ENCODE peak calls at places on chromosomes 11 and 22, in eight cellular contexts. O, E, G, N, Z, L, J and R are unnamed samples.

GRCh38 chr22:28909375-28909774 is 26.0 kb downstream of the ZNRF3 start:
- DNase-seq in O (no peak), E (no peak), G (no peak), N (no peak), Z (no peak), L (peak), J (no peak), R (no peak)

GRCh38 chr11:3109921-3110706 is 52.9 kb upstream of the CARS1 start:
- DNase-seq in O (peak), E (peak), G (no peak), N (peak), Z (peak), L (peak), J (no peak), R (peak)

GRCh38 chr11:32310218-32310601 is 125.1 kb downstream of the WT1 start:
- DNase-seq in O (no peak), E (no peak), G (no peak), N (no peak), Z (no peak), L (no peak), J (no peak), R (no peak)

GRCh38 chr11:2975594-2975993 is 16.5 kb downstream of the NAP1L4 start:
- DNase-seq in O (no peak), E (no peak), G (no peak), N (peak), Z (peak), L (peak), J (no peak), R (peak)

GRCh38 chr11:76135491-76135890 is 70.8 kb downstream of the WNT11 start:
- DNase-seq in O (no peak), E (no peak), G (no peak), N (no peak), Z (no peak), L (no peak), J (no peak), R (no peak)

GRCh38 chr11:7906481-7906880 is 24.6 kb downstream of the OR10A6 start:
- DNase-seq in O (no peak), E (no peak), G (no peak), N (no peak), Z (no peak), L (no peak), J (no peak), R (no peak)

GRCh38 chr11:43504316-43504950 is 145.7 kb downstream of the TTC17 start:
- DNase-seq in O (no peak), E (peak), G (no peak), N (peak), Z (no peak), L (no peak), J (no peak), R (peak)

GRCh38 chr22:22316589-22316988 is 72.0 kb downstream of the VPREB1 start:
- DNase-seq in O (no peak), E (no peak), G (no peak), N (no peak), Z (no peak), L (no peak), J (no peak), R (no peak)

GRCh38 chr11:19241260-19242183 is 777 bp upstream of the E2F8 start:
- DNase-seq in O (peak), E (peak), G (no peak), N (peak), Z (no peak), L (no peak), J (no peak), R (peak)

GRCh38 chr11:133951484-133952198 is 5.1 kb downstream of the IGSF9B start:
- DNase-seq in O (no peak), E (no peak), G (no peak), N (peak), Z (peak), L (no peak), J (no peak), R (no peak)

GRCh38 chr11:59822989-59823566 is 12.5 kb upstream of the MRPL16 start:
- DNase-seq in O (no peak), E (peak), G (no peak), N (peak), Z (peak), L (no peak), J (no peak), R (peak)

GRCh38 chr22:27919943-27920755 is 1.1 kb upstream of the PITPNB start:
- DNase-seq in O (no peak), E (peak), G (no peak), N (no peak), Z (no peak), L (no peak), J (no peak), R (no peak)

GRCh38 chr22:32200752-32201151 is 4.1 kb downstream of the RFPL2 start:
- DNase-seq in O (no peak), E (no peak), G (no peak), N (no peak), Z (no peak), L (no peak), J (no peak), R (no peak)

GRCh38 chr22:44623771-44624510 is 78.1 kb upstream of the PRR5 start:
- DNase-seq in O (no peak), E (peak), G (no peak), N (peak), Z (no peak), L (no peak), J (no peak), R (peak)